ENCODE peak calls at places on chromosome 1, in nine cellular contexts. One of them, this sample, is unnamed.

GRCh38 chr1:157284446-157284845 is 146.3 kb upstream of the ETV3 start:
- DNase-seq in CD8-positive, alpha-beta T cell: no peak
- DNase-seq in cardiac fibroblast: no peak
- DNase-seq in fibroblast of lung: no peak
- DNase-seq in progenitor cell of endocrine pancreas: no peak
- DNase-seq in GM23338: no peak
- DNase-seq in endothelial cell: no peak
- DNase-seq in A549: no peak
- DNase-seq in uterus: no peak
- DNase-seq in this sample: no peak

GRCh38 chr1:151980287-151981177 is 13.1 kb downstream of the S100A10 start:
- DNase-seq in CD8-positive, alpha-beta T cell: no peak
- DNase-seq in cardiac fibroblast: peak; percentile 91
- DNase-seq in fibroblast of lung: peak; percentile 92
- DNase-seq in progenitor cell of endocrine pancreas: no peak
- DNase-seq in GM23338: no peak
- DNase-seq in endothelial cell: no peak
- DNase-seq in A549: no peak
- DNase-seq in uterus: peak; percentile 50
- DNase-seq in this sample: no peak

GRCh38 chr1:202576816-202577215 is 133.4 kb downstream of the SYT2 start:
- DNase-seq in CD8-positive, alpha-beta T cell: no peak
- DNase-seq in cardiac fibroblast: peak; percentile 88
- DNase-seq in fibroblast of lung: peak; percentile 93
- DNase-seq in progenitor cell of endocrine pancreas: no peak
- DNase-seq in GM23338: no peak
- DNase-seq in endothelial cell: no peak
- DNase-seq in A549: no peak
- DNase-seq in uterus: no peak
- DNase-seq in this sample: peak; percentile 92

GRCh38 chr1:161190962-161191521 is 7.8 kb downstream of the ADAMTS4 start:
- DNase-seq in CD8-positive, alpha-beta T cell: no peak
- DNase-seq in cardiac fibroblast: peak; percentile 10
- DNase-seq in fibroblast of lung: no peak
- DNase-seq in progenitor cell of endocrine pancreas: no peak
- DNase-seq in GM23338: peak; percentile 45
- DNase-seq in endothelial cell: no peak
- DNase-seq in A549: no peak
- DNase-seq in uterus: no peak
- DNase-seq in this sample: no peak

GRCh38 chr1:11929849-11930248 is 3.6 kb upstream of the KIAA2013 start:
- DNase-seq in CD8-positive, alpha-beta T cell: no peak
- DNase-seq in cardiac fibroblast: peak; percentile 71
- DNase-seq in fibroblast of lung: peak; percentile 77
- DNase-seq in progenitor cell of endocrine pancreas: no peak
- DNase-seq in GM23338: no peak
- DNase-seq in endothelial cell: no peak
- DNase-seq in A549: no peak
- DNase-seq in uterus: peak; percentile 86
- DNase-seq in this sample: peak; percentile 56

GRCh38 chr1:28456078-28456477 is 49.8 kb upstream of the RCC1 start:
- DNase-seq in CD8-positive, alpha-beta T cell: no peak
- DNase-seq in cardiac fibroblast: peak; percentile 92
- DNase-seq in fibroblast of lung: peak; percentile 60
- DNase-seq in progenitor cell of endocrine pancreas: no peak
- DNase-seq in GM23338: no peak
- DNase-seq in endothelial cell: no peak
- DNase-seq in A549: no peak
- DNase-seq in uterus: no peak
- DNase-seq in this sample: peak; percentile 90

GRCh38 chr1:167447521-167448136 is 70.7 kb downstream of the CD247 start:
- DNase-seq in CD8-positive, alpha-beta T cell: peak; percentile 78
- DNase-seq in cardiac fibroblast: peak; percentile 4
- DNase-seq in fibroblast of lung: no peak
- DNase-seq in progenitor cell of endocrine pancreas: no peak
- DNase-seq in GM23338: peak; percentile 28
- DNase-seq in endothelial cell: no peak
- DNase-seq in A549: peak; percentile 24
- DNase-seq in uterus: no peak
- DNase-seq in this sample: no peak

GRCh38 chr1:147504801-147505303 is 36.4 kb upstream of the BCL9 start:
- DNase-seq in CD8-positive, alpha-beta T cell: no peak
- DNase-seq in cardiac fibroblast: no peak
- DNase-seq in fibroblast of lung: peak; percentile 46
- DNase-seq in progenitor cell of endocrine pancreas: peak; percentile 16
- DNase-seq in GM23338: peak; percentile 95
- DNase-seq in endothelial cell: peak; percentile 41
- DNase-seq in A549: no peak
- DNase-seq in uterus: peak; percentile 81
- DNase-seq in this sample: peak; percentile 85

GRCh38 chr1:181459067-181459466 is 24.2 kb upstream of the CACNA1E start:
- DNase-seq in CD8-positive, alpha-beta T cell: no peak
- DNase-seq in cardiac fibroblast: no peak
- DNase-seq in fibroblast of lung: no peak
- DNase-seq in progenitor cell of endocrine pancreas: no peak
- DNase-seq in GM23338: no peak
- DNase-seq in endothelial cell: no peak
- DNase-seq in A549: no peak
- DNase-seq in uterus: no peak
- DNase-seq in this sample: no peak

GRCh38 chr1:42937836-42938595 is 20.7 kb downstream of the SLC2A1 start:
- DNase-seq in CD8-positive, alpha-beta T cell: no peak
- DNase-seq in cardiac fibroblast: no peak
- DNase-seq in fibroblast of lung: no peak
- DNase-seq in progenitor cell of endocrine pancreas: no peak
- DNase-seq in GM23338: no peak
- DNase-seq in endothelial cell: no peak
- DNase-seq in A549: no peak
- DNase-seq in uterus: no peak
- DNase-seq in this sample: no peak

GRCh38 chr1:42935971-42936308 is 22.7 kb downstream of the SLC2A1 start:
- DNase-seq in CD8-positive, alpha-beta T cell: no peak
- DNase-seq in cardiac fibroblast: no peak
- DNase-seq in fibroblast of lung: no peak
- DNase-seq in progenitor cell of endocrine pancreas: no peak
- DNase-seq in GM23338: no peak
- DNase-seq in endothelial cell: no peak
- DNase-seq in A549: no peak
- DNase-seq in uterus: peak; percentile 4
- DNase-seq in this sample: no peak

GRCh38 chr1:42938596-42939184 is 20.0 kb downstream of the SLC2A1 start:
- DNase-seq in CD8-positive, alpha-beta T cell: no peak
- DNase-seq in cardiac fibroblast: no peak
- DNase-seq in fibroblast of lung: no peak
- DNase-seq in progenitor cell of endocrine pancreas: no peak
- DNase-seq in GM23338: no peak
- DNase-seq in endothelial cell: no peak
- DNase-seq in A549: no peak
- DNase-seq in uterus: no peak
- DNase-seq in this sample: no peak

GRCh38 chr1:42936309-42937078 is 22.2 kb downstream of the SLC2A1 start:
- DNase-seq in CD8-positive, alpha-beta T cell: no peak
- DNase-seq in cardiac fibroblast: peak; percentile 83
- DNase-seq in fibroblast of lung: peak; percentile 76
- DNase-seq in progenitor cell of endocrine pancreas: no peak
- DNase-seq in GM23338: no peak
- DNase-seq in endothelial cell: no peak
- DNase-seq in A549: no peak
- DNase-seq in uterus: peak; percentile 26
- DNase-seq in this sample: peak; percentile 42

GRCh38 chr1:42937141-42937696 is 21.4 kb downstream of the SLC2A1 start:
- DNase-seq in CD8-positive, alpha-beta T cell: no peak
- DNase-seq in cardiac fibroblast: peak; percentile 81
- DNase-seq in fibroblast of lung: peak; percentile 74
- DNase-seq in progenitor cell of endocrine pancreas: no peak
- DNase-seq in GM23338: no peak
- DNase-seq in endothelial cell: no peak
- DNase-seq in A549: no peak
- DNase-seq in uterus: no peak
- DNase-seq in this sample: peak; percentile 64
- TF ChIP-seq CTCF in CD8-positive, alpha-beta T cell: no peak
- TF ChIP-seq CTCF in cardiac fibroblast: peak; percentile 24
- TF ChIP-seq CTCF in fibroblast of lung: no peak
- TF ChIP-seq CTCF in progenitor cell of endocrine pancreas: no peak
- TF ChIP-seq CTCF in GM23338: no peak
- TF ChIP-seq CTCF in endothelial cell: no peak
- TF ChIP-seq CTCF in A549: no peak
- TF ChIP-seq CTCF in uterus: no peak
- TF ChIP-seq CTCF in this sample: no peak

DNA sequence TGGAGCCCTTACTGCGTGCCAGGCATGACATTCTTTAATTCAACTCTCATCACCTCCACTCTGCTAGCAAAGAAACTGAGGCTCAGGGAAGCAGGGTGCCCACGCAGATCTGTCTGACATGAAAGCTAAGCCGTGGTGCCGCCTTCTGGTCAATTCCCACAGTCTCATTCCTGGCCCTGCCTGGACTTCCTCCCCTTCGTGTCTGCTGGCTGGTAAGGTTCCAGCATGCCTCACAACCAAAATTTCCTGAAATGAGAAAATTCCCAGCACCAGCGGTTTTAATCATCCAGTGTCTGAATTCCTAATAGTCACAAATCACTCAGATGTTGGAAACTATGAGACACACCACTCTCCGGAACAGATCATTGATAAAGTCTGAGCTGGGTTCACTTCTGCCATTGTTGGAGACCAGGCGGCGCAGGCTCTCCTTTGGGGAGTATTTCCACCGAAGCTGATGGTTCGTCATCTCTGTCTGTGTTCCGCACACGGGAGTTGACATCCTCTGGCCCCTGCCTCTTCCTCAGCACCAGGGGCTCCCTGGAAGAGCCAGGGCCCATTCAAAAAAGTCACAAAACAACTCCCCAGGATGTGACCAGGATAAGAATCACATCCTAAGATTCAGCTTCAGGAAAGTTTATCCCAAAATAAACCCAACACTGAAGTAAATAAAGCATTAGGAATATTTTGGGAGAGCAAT is 167.7 kb downstream of the PLPP3 start:
- DNase-seq in CD8-positive, alpha-beta T cell: no peak
- DNase-seq in cardiac fibroblast: no peak
- DNase-seq in fibroblast of lung: no peak
- DNase-seq in progenitor cell of endocrine pancreas: no peak
- DNase-seq in GM23338: no peak
- DNase-seq in endothelial cell: no peak
- DNase-seq in A549: no peak
- DNase-seq in uterus: peak; percentile 31
- DNase-seq in this sample: no peak
- TF ChIP-seq CTCF in CD8-positive, alpha-beta T cell: no peak
- TF ChIP-seq CTCF in cardiac fibroblast: no peak
- TF ChIP-seq CTCF in fibroblast of lung: no peak
- TF ChIP-seq CTCF in progenitor cell of endocrine pancreas: no peak
- TF ChIP-seq CTCF in GM23338: peak; percentile 13
- TF ChIP-seq CTCF in endothelial cell: no peak
- TF ChIP-seq CTCF in A549: no peak
- TF ChIP-seq CTCF in uterus: no peak
- TF ChIP-seq CTCF in this sample: no peak

GRCh38 chr1:21305155-21305899 is 15.1 kb upstream of the ECE1 start:
- DNase-seq in CD8-positive, alpha-beta T cell: no peak
- DNase-seq in cardiac fibroblast: no peak
- DNase-seq in fibroblast of lung: no peak
- DNase-seq in progenitor cell of endocrine pancreas: no peak
- DNase-seq in GM23338: no peak
- DNase-seq in endothelial cell: no peak
- DNase-seq in A549: no peak
- DNase-seq in uterus: no peak
- DNase-seq in this sample: no peak
- TF ChIP-seq CTCF in CD8-positive, alpha-beta T cell: no peak
- TF ChIP-seq CTCF in cardiac fibroblast: no peak
- TF ChIP-seq CTCF in fibroblast of lung: no peak
- TF ChIP-seq CTCF in progenitor cell of endocrine pancreas: no peak
- TF ChIP-seq CTCF in GM23338: no peak
- TF ChIP-seq CTCF in endothelial cell: no peak
- TF ChIP-seq CTCF in A549: no peak
- TF ChIP-seq CTCF in uterus: no peak
- TF ChIP-seq CTCF in this sample: no peak

DNA sequence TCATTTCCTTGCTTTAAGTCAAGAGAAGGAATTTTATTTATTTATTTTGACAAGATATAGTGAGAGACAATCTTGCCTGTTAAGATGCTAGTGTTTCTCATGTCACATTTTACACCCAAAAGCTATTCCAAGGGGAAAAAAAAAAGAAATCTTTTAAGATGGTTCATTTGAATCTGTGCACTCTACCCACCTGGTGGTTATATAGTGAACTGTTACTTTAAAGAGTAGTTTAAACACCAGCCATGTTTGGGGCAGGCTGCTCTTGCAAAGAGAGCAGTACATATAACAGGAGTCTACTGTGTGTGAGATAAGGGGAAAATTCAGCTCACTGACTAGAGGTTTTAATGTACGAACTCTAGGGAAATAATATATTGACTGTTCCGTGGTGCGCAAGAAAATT is 3.3 kb upstream of the ELAVL4 start:
- DNase-seq in CD8-positive, alpha-beta T cell: no peak
- DNase-seq in cardiac fibroblast: no peak
- DNase-seq in fibroblast of lung: no peak
- DNase-seq in progenitor cell of endocrine pancreas: no peak
- DNase-seq in GM23338: peak; percentile 69
- DNase-seq in endothelial cell: no peak
- DNase-seq in A549: no peak
- DNase-seq in uterus: no peak
- DNase-seq in this sample: no peak
- TF ChIP-seq CTCF in CD8-positive, alpha-beta T cell: no peak
- TF ChIP-seq CTCF in cardiac fibroblast: no peak
- TF ChIP-seq CTCF in fibroblast of lung: no peak
- TF ChIP-seq CTCF in progenitor cell of endocrine pancreas: peak; percentile 39
- TF ChIP-seq CTCF in GM23338: no peak
- TF ChIP-seq CTCF in endothelial cell: peak; percentile 60
- TF ChIP-seq CTCF in A549: no peak
- TF ChIP-seq CTCF in uterus: no peak
- TF ChIP-seq CTCF in this sample: no peak

GRCh38 chr1:18684306-18684705 is 53.7 kb downstream of the PAX7 start:
- DNase-seq in CD8-positive, alpha-beta T cell: no peak
- DNase-seq in cardiac fibroblast: no peak
- DNase-seq in fibroblast of lung: no peak
- DNase-seq in progenitor cell of endocrine pancreas: no peak
- DNase-seq in GM23338: no peak
- DNase-seq in endothelial cell: no peak
- DNase-seq in A549: no peak
- DNase-seq in uterus: no peak
- DNase-seq in this sample: no peak

GRCh38 chr1:18676431-18676830 is 45.8 kb downstream of the PAX7 start:
- DNase-seq in CD8-positive, alpha-beta T cell: no peak
- DNase-seq in cardiac fibroblast: no peak
- DNase-seq in fibroblast of lung: no peak
- DNase-seq in progenitor cell of endocrine pancreas: no peak
- DNase-seq in GM23338: peak; percentile 53
- DNase-seq in endothelial cell: no peak
- DNase-seq in A549: no peak
- DNase-seq in uterus: no peak
- DNase-seq in this sample: no peak

GRCh38 chr1:18686540-18686939 is 55.9 kb downstream of the PAX7 start:
- DNase-seq in CD8-positive, alpha-beta T cell: no peak
- DNase-seq in cardiac fibroblast: no peak
- DNase-seq in fibroblast of lung: no peak
- DNase-seq in progenitor cell of endocrine pancreas: no peak
- DNase-seq in GM23338: no peak
- DNase-seq in endothelial cell: no peak
- DNase-seq in A549: no peak
- DNase-seq in uterus: no peak
- DNase-seq in this sample: no peak

GRCh38 chr1:18681423-18681835 is 50.8 kb downstream of the PAX7 start:
- DNase-seq in CD8-positive, alpha-beta T cell: no peak
- DNase-seq in cardiac fibroblast: peak; percentile 39
- DNase-seq in fibroblast of lung: no peak
- DNase-seq in progenitor cell of endocrine pancreas: no peak
- DNase-seq in GM23338: peak; percentile 81
- DNase-seq in endothelial cell: peak; percentile 24
- DNase-seq in A549: peak; percentile 73
- DNase-seq in uterus: no peak
- DNase-seq in this sample: peak; percentile 28

GRCh38 chr1:18682375-18682774 is 51.7 kb downstream of the PAX7 start:
- DNase-seq in CD8-positive, alpha-beta T cell: no peak
- DNase-seq in cardiac fibroblast: no peak
- DNase-seq in fibroblast of lung: no peak
- DNase-seq in progenitor cell of endocrine pancreas: no peak
- DNase-seq in GM23338: peak; percentile 32
- DNase-seq in endothelial cell: no peak
- DNase-seq in A549: no peak
- DNase-seq in uterus: no peak
- DNase-seq in this sample: no peak
- TF ChIP-seq CTCF in CD8-positive, alpha-beta T cell: no peak
- TF ChIP-seq CTCF in cardiac fibroblast: no peak
- TF ChIP-seq CTCF in fibroblast of lung: no peak
- TF ChIP-seq CTCF in progenitor cell of endocrine pancreas: no peak
- TF ChIP-seq CTCF in GM23338: peak; percentile 47
- TF ChIP-seq CTCF in endothelial cell: no peak
- TF ChIP-seq CTCF in A549: no peak
- TF ChIP-seq CTCF in uterus: no peak
- TF ChIP-seq CTCF in this sample: no peak

This sample was measured in choroid plexus epithelial cell.